ENCODE peak calls at places on chromosomes 3 and 15, in four cellular contexts. One of them, this sample, is unnamed.
A peak's percentile ranks its signal among the peaks of the same experiment; 100 is the strongest.

GRCh38 chr3:29338981-29339833 is 58.3 kb downstream of the RBMS3 start:
- DNase-seq in endothelial cell of umbilical vein: no peak
- DNase-seq in K562: no peak
- DNase-seq in GM12878: no peak
- DNase-seq in this sample: peak; percentile 60

GRCh38 chr3:193816656-193817311 is 223.8 kb downstream of the OPA1 start:
- DNase-seq in endothelial cell of umbilical vein: no peak
- DNase-seq in GM12878: no peak
- DNase-seq in K562: peak; percentile 78
- DNase-seq in this sample: peak; percentile 11

GRCh38 chr15:25706176-25706970 is 156.8 kb downstream of the ATP10A start:
- DNase-seq in GM12878: no peak
- DNase-seq in endothelial cell of umbilical vein: no peak
- DNase-seq in K562: no peak
- DNase-seq in this sample: no peak

GRCh38 chr3:51706788-51707731 is at the start of gene GRM2:
- DNase-seq in endothelial cell of umbilical vein: peak; percentile 66
- DNase-seq in K562: peak; percentile 73
- DNase-seq in GM12878: no peak
- DNase-seq in this sample: peak; percentile 83

GRCh38 chr15:68644088-68644904 is 65.5 kb downstream of the CORO2B start:
- DNase-seq in GM12878: no peak
- DNase-seq in K562: peak; percentile 33
- DNase-seq in endothelial cell of umbilical vein: no peak
- DNase-seq in this sample: peak; percentile 90

GRCh38 chr15:74406992-74407705 is 26.6 kb downstream of the SEMA7A start:
- DNase-seq in GM12878: no peak
- DNase-seq in K562: no peak
- DNase-seq in endothelial cell of umbilical vein: no peak
- DNase-seq in this sample: peak; percentile 93

GRCh38 chr15:89785064-89785770 is 9.1 kb downstream of the MESP2 start:
- DNase-seq in K562: no peak
- DNase-seq in endothelial cell of umbilical vein: no peak
- DNase-seq in GM12878: no peak
- DNase-seq in this sample: no peak

GRCh38 chr3:162166543-162166942 is 669.9 kb downstream of the OTOL1 start:
- DNase-seq in endothelial cell of umbilical vein: no peak
- DNase-seq in GM12878: no peak
- DNase-seq in K562: no peak
- DNase-seq in this sample: peak; percentile 64

GRCh38 chr3:177516130-177517011 is 319.1 kb upstream of the TBL1XR1 start:
- DNase-seq in endothelial cell of umbilical vein: peak; percentile 56
- DNase-seq in K562: no peak
- DNase-seq in GM12878: no peak
- DNase-seq in this sample: peak; percentile 90

GRCh38 chr3:189914799-189915198 is 205.9 kb downstream of the P3H2 start:
- DNase-seq in endothelial cell of umbilical vein: peak; percentile 42
- DNase-seq in K562: no peak
- DNase-seq in GM12878: no peak
- DNase-seq in this sample: peak; percentile 96

GRCh38 chr3:16401273-16401672 is 112.2 kb downstream of the RFTN1 start:
- DNase-seq in GM12878: no peak
- DNase-seq in endothelial cell of umbilical vein: no peak
- DNase-seq in K562: no peak
- DNase-seq in this sample: no peak

GRCh38 chr3:149977391-149977790 is 6.7 kb upstream of the PFN2 start:
- DNase-seq in K562: no peak
- DNase-seq in GM12878: no peak
- DNase-seq in endothelial cell of umbilical vein: no peak
- DNase-seq in this sample: no peak

GRCh38 chr15:98771444-98772059 is 123.2 kb downstream of the IGF1R start:
- DNase-seq in endothelial cell of umbilical vein: no peak
- DNase-seq in GM12878: no peak
- DNase-seq in K562: no peak
- DNase-seq in this sample: peak; percentile 39

GRCh38 chr15:71115567-71116351 is 488 bp downstream of the THSD4 start:
- DNase-seq in endothelial cell of umbilical vein: no peak
- DNase-seq in K562: no peak
- DNase-seq in GM12878: no peak
- DNase-seq in this sample: peak; percentile 58

GRCh38 chr3:30628931-30629590 is 22.7 kb downstream of the TGFBR2 start:
- DNase-seq in K562: no peak
- DNase-seq in endothelial cell of umbilical vein: no peak
- DNase-seq in GM12878: no peak
- DNase-seq in this sample: no peak

GRCh38 chr3:124780356-124780755 is 50.1 kb downstream of the UMPS start:
- DNase-seq in K562: no peak
- DNase-seq in endothelial cell of umbilical vein: no peak
- DNase-seq in GM12878: no peak
- DNase-seq in this sample: peak; percentile 68

GRCh38 chr3:123522666-123523412 is 62.0 kb downstream of the HACD2 start:
- DNase-seq in K562: no peak
- DNase-seq in endothelial cell of umbilical vein: peak; percentile 10
- DNase-seq in GM12878: no peak
- DNase-seq in this sample: no peak

GRCh38 chr3:188092648-188093047 is 61.3 kb upstream of the LPP start:
- DNase-seq in K562: no peak
- DNase-seq in endothelial cell of umbilical vein: no peak
- DNase-seq in GM12878: no peak
- DNase-seq in this sample: peak; percentile 63

GRCh38 chr3:188099907-188100306 is 54.0 kb upstream of the LPP start:
- DNase-seq in K562: no peak
- DNase-seq in GM12878: no peak
- DNase-seq in endothelial cell of umbilical vein: no peak
- DNase-seq in this sample: no peak

GRCh38 chr3:188102861-188103547 is 51.0 kb upstream of the LPP start:
- DNase-seq in endothelial cell of umbilical vein: no peak
- DNase-seq in K562: no peak
- DNase-seq in GM12878: no peak
- DNase-seq in this sample: peak; percentile 20

DNA sequence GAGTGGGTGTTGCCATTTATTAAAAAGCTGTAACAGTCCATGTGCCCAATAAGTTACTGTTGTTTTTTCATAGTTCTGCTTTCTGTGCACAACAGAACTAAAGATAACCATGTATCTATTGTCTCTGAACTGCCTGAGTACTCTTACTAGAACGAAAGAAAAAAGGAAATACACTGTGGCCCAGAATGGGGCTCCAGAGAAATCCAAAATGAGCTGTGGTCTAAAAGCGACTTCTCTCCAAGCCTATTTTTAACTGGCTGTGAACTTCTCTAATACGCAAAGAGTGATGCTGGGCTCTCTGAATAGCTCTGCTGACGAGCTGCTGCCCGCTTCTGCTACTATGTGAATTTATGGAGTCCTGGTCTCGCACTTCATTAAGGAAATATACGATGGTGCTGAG is 56.2 kb upstream of the LPP start:
- DNase-seq in GM12878: no peak
- DNase-seq in endothelial cell of umbilical vein: no peak
- DNase-seq in K562: no peak
- DNase-seq in this sample: no peak
- TF ChIP-seq FOS in GM12878: no peak
- TF ChIP-seq FOS in endothelial cell of umbilical vein: no peak
- TF ChIP-seq FOS in K562: no peak
- TF ChIP-seq FOS in this sample: no peak

GRCh38 chr15:78085928-78086327 is 6.4 kb upstream of the SH2D7 start:
- DNase-seq in endothelial cell of umbilical vein: no peak
- DNase-seq in K562: no peak
- DNase-seq in GM12878: no peak
- DNase-seq in this sample: peak; percentile 90
- TF ChIP-seq FOS in endothelial cell of umbilical vein: no peak
- TF ChIP-seq FOS in K562: no peak
- TF ChIP-seq FOS in GM12878: no peak
- TF ChIP-seq FOS in this sample: no peak

GRCh38 chr15:40598126-40598525 is 4.1 kb downstream of the KNL1 start:
- DNase-seq in endothelial cell of umbilical vein: no peak
- DNase-seq in K562: no peak
- DNase-seq in GM12878: no peak
- DNase-seq in this sample: no peak

GRCh38 chr15:40597024-40597423 is 3.0 kb downstream of the KNL1 start:
- DNase-seq in GM12878: no peak
- DNase-seq in endothelial cell of umbilical vein: no peak
- DNase-seq in K562: no peak
- DNase-seq in this sample: no peak

GRCh38 chr15:40598672-40599071 is 4.6 kb downstream of the KNL1 start:
- DNase-seq in endothelial cell of umbilical vein: no peak
- DNase-seq in K562: no peak
- DNase-seq in GM12878: no peak
- DNase-seq in this sample: no peak

GRCh38 chr15:40603935-40604334 is 9.9 kb downstream of the KNL1 start:
- DNase-seq in GM12878: no peak
- DNase-seq in K562: no peak
- DNase-seq in endothelial cell of umbilical vein: no peak
- DNase-seq in this sample: no peak

DNA sequence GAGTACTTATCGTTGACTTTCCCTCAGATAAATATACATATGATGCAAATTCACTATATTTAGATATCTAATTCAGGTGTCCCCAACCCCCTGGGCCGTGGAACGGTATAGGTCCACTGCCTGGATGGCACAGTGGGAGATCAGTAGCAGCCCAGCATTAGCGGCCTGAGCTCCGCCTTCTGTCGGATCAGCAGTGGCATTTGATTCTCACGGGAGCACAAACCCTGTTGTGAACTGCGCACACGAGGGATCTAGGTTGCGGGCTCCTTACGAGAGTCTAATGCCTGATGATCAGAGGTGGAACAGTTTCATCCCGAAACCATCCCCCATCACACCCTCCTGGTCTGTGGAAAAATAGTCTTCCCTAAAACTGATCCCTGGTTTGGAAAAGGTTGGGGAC is 6.9 kb downstream of the KNL1 start:
- DNase-seq in K562: no peak
- DNase-seq in GM12878: no peak
- DNase-seq in endothelial cell of umbilical vein: no peak
- DNase-seq in this sample: no peak
- TF ChIP-seq FOS in K562: no peak
- TF ChIP-seq FOS in GM12878: no peak
- TF ChIP-seq FOS in endothelial cell of umbilical vein: no peak
- TF ChIP-seq FOS in this sample: no peak

GRCh38 chr15:63238796-63239195 is 38.6 kb upstream of the APH1B start:
- DNase-seq in endothelial cell of umbilical vein: no peak
- DNase-seq in K562: peak; percentile 44
- DNase-seq in GM12878: peak; percentile 50
- DNase-seq in this sample: peak; percentile 78
- TF ChIP-seq FOS in endothelial cell of umbilical vein: no peak
- TF ChIP-seq FOS in K562: no peak
- TF ChIP-seq FOS in GM12878: no peak
- TF ChIP-seq FOS in this sample: no peak

GRCh38 chr3:158091526-158091925 is 14.7 kb downstream of the SHOX2 start:
- DNase-seq in K562: peak; percentile 43
- DNase-seq in endothelial cell of umbilical vein: peak; percentile 34
- DNase-seq in GM12878: no peak
- DNase-seq in this sample: peak; percentile 49

GRCh38 chr3:158084661-158085060 is 21.6 kb downstream of the SHOX2 start:
- DNase-seq in K562: no peak
- DNase-seq in endothelial cell of umbilical vein: no peak
- DNase-seq in GM12878: no peak
- DNase-seq in this sample: no peak

GRCh38 chr3:158085358-158085757 is 20.9 kb downstream of the SHOX2 start:
- DNase-seq in K562: no peak
- DNase-seq in endothelial cell of umbilical vein: no peak
- DNase-seq in GM12878: no peak
- DNase-seq in this sample: no peak

DNA sequence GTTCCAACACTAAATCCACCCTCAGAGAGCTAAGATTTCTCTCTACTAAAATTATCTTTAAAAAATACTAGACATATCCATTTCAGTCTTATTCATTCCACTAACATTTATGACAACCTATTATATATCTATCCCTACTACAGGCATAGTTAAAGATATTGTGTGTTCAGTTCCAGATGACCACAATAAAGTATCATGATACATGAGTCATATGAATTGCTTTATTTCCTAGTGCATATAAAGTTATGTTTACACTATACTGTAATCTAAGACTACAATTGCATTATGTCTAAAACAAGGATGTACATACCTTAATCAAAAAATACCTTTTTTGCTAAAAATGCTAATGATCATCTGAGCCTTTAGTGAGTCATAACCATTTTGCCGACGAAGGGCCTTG is 19.4 kb downstream of the SHOX2 start:
- DNase-seq in endothelial cell of umbilical vein: no peak
- DNase-seq in GM12878: no peak
- DNase-seq in K562: no peak
- DNase-seq in this sample: no peak
- TF ChIP-seq FOS in endothelial cell of umbilical vein: no peak
- TF ChIP-seq FOS in GM12878: no peak
- TF ChIP-seq FOS in K562: no peak
- TF ChIP-seq FOS in this sample: no peak

DNA sequence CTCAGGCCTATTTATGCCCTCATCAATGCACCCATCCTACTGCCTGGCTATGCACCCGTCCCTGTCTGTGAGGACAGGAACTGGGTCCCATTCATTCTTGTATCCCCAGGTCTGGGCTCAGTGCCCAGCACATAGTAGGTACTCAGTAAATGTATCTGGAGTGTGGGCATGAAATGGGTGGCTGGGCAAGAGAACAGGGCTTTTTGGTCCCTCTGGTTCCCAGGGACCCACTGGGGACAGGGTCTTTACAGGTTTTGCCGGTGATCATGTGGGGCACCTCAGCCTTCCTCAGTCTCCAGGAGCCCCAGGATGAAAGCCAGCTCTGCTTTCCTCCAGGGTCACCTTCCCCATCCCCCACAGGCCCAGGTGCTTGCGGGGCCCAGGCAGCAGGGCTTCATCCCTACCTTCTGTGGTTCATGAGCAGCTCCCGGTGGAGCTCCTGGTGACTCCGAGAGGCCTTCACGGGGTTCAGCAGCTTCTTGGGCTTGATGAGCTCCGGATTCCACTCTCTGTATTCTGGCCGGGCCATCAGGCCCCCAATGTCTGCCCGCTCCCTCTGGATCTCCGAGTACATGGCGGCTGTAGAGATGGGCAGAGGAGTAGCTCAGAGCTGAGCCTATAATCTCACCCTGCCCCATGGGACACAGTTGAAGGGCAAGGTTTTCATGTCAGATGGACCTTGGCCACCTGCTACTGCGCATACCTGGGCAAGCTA is 7.7 kb downstream of the FAM107A start:
- DNase-seq in endothelial cell of umbilical vein: no peak
- DNase-seq in GM12878: no peak
- DNase-seq in K562: no peak
- DNase-seq in this sample: no peak
- TF ChIP-seq FOS in endothelial cell of umbilical vein: no peak
- TF ChIP-seq FOS in GM12878: no peak
- TF ChIP-seq FOS in K562: no peak
- TF ChIP-seq FOS in this sample: no peak

GRCh38 chr15:76931397-76932089 is at the start of gene RCN2:
- DNase-seq in K562: peak; percentile 96
- DNase-seq in GM12878: peak; percentile 63
- DNase-seq in endothelial cell of umbilical vein: peak; percentile 96
- DNase-seq in this sample: peak; percentile 90
- TF ChIP-seq FOS in K562: peak; percentile 90
- TF ChIP-seq FOS in GM12878: peak; percentile 65
- TF ChIP-seq FOS in endothelial cell of umbilical vein: no peak
- TF ChIP-seq FOS in this sample: peak; percentile 8

GRCh38 chr3:126887686-126888085 is 95.2 kb upstream of the PLXNA1 start:
- DNase-seq in endothelial cell of umbilical vein: no peak
- DNase-seq in GM12878: no peak
- DNase-seq in K562: no peak
- DNase-seq in this sample: no peak
- TF ChIP-seq FOS in endothelial cell of umbilical vein: no peak
- TF ChIP-seq FOS in GM12878: no peak
- TF ChIP-seq FOS in K562: no peak
- TF ChIP-seq FOS in this sample: no peak

This sample was measured in IMR-90.